ENCODE peak calls at places on chromosomes 7 and 10, in six cellular contexts. E, R, S, Y, N and K are unnamed samples.

GRCh38 chr10:102627446-102628293 is 16.6 kb upstream of the TRIM8 start:
- DNase-seq in E (peak), R (peak), S (no peak), Y (peak), N (peak), K (peak)

GRCh38 chr10:127989481-127989964 is 82.6 kb downstream of the PTPRE start:
- DNase-seq in E (no peak), R (no peak), S (no peak), Y (no peak), N (no peak), K (no peak)

GRCh38 chr7:151794508-151795167 is 82.3 kb downstream of the PRKAG2 start:
- DNase-seq in E (no peak), R (no peak), S (no peak), Y (no peak), N (no peak), K (no peak)

GRCh38 chr10:6407034-6407721 is 172.9 kb downstream of the PRKCQ start:
- DNase-seq in E (no peak), R (no peak), S (no peak), Y (no peak), N (no peak), K (no peak)

GRCh38 chr10:63217120-63217605 is 84.0 kb downstream of the NRBF2 start:
- DNase-seq in E (peak), R (no peak), S (no peak), Y (no peak), N (no peak), K (no peak)

GRCh38 chr10:5814110-5815107 is 1.2 kb upstream of the GDI2 start:
- DNase-seq in E (peak), R (peak), S (no peak), Y (no peak), N (no peak), K (no peak)

GRCh38 chr7:4479367-4480039 is 202.6 kb upstream of the FOXK1 start:
- DNase-seq in E (peak), R (no peak), S (no peak), Y (no peak), N (no peak), K (no peak)

GRCh38 chr7:108875139-108875538 is 305.5 kb downstream of the DNAJB9 start:
- DNase-seq in E (no peak), R (no peak), S (no peak), Y (no peak), N (no peak), K (no peak)

GRCh38 chr7:158614695-158615094 is 27.1 kb upstream of the PTPRN2 start:
- DNase-seq in E (no peak), R (no peak), S (no peak), Y (no peak), N (no peak), K (no peak)

GRCh38 chr7:76216683-76217082 is 15.0 kb downstream of the SRRM3 start:
- DNase-seq in E (no peak), R (no peak), S (no peak), Y (no peak), N (no peak), K (no peak)

GRCh38 chr7:151717415-151717814 is 159.5 kb downstream of the PRKAG2 start:
- DNase-seq in E (no peak), R (no peak), S (peak), Y (no peak), N (peak), K (no peak)

GRCh38 chr7:70710011-70710480 is 421.9 kb upstream of the GALNT17 start:
- DNase-seq in E (peak), R (no peak), S (no peak), Y (no peak), N (no peak), K (no peak)

GRCh38 chr10:14801693-14802092 is 27.0 kb upstream of the FAM107B start:
- DNase-seq in E (no peak), R (peak), S (no peak), Y (peak), N (no peak), K (no peak)

GRCh38 chr10:62492012-62492869 is 118.1 kb downstream of the ZNF365 start:
- DNase-seq in E (peak), R (no peak), S (no peak), Y (no peak), N (no peak), K (no peak)

GRCh38 chr7:121595949-121596692 is 200.0 kb upstream of the FAM3C start:
- DNase-seq in E (no peak), R (no peak), S (no peak), Y (no peak), N (no peak), K (no peak)

GRCh38 chr7:143882611-143883078 is 19.3 kb downstream of the TCAF1 start:
- DNase-seq in E (peak), R (peak), S (peak), Y (peak), N (peak), K (peak)

GRCh38 chr7:130632111-130632510 is 36.4 kb downstream of the COPG2 start:
- DNase-seq in E (no peak), R (no peak), S (no peak), Y (no peak), N (no peak), K (no peak)

GRCh38 chr10:23523251-23523650 is 84.4 kb downstream of the OTUD1 start:
- DNase-seq in E (no peak), R (no peak), S (no peak), Y (no peak), N (no peak), K (no peak)

GRCh38 chr7:107609861-107610260 is 29.8 kb downstream of the BCAP29 start:
- DNase-seq in E (no peak), R (no peak), S (no peak), Y (no peak), N (no peak), K (no peak)

GRCh38 chr7:70738080-70738479 is 393.9 kb upstream of the GALNT17 start:
- DNase-seq in E (peak), R (peak), S (peak), Y (no peak), N (no peak), K (no peak)

GRCh38 chr10:47057471-47057870 is 146.2 kb downstream of the PTPN20 start:
- DNase-seq in E (no peak), R (no peak), S (no peak), Y (no peak), N (no peak), K (no peak)

GRCh38 chr7:73496626-73497025 is 25.5 kb downstream of the BAZ1B start:
- DNase-seq in E (no peak), R (no peak), S (no peak), Y (no peak), N (no peak), K (no peak)

GRCh38 chr7:18590744-18591340 is 95.3 kb downstream of the HDAC9 start:
- DNase-seq in E (peak), R (no peak), S (no peak), Y (no peak), N (no peak), K (no peak)

GRCh38 chr10:8149991-8150390 is 95.5 kb downstream of the GATA3 start:
- DNase-seq in E (no peak), R (no peak), S (no peak), Y (no peak), N (no peak), K (no peak)

GRCh38 chr7:104862719-104863118 is 151.3 kb upstream of the KMT2E start:
- DNase-seq in E (peak), R (no peak), S (no peak), Y (no peak), N (no peak), K (no peak)

GRCh38 chr7:56229631-56230030 is 113.4 kb upstream of the NUPR2 start:
- DNase-seq in E (no peak), R (no peak), S (no peak), Y (no peak), N (no peak), K (no peak)

GRCh38 chr10:27448926-27449325 is 55.2 kb upstream of the RAB18 start:
- DNase-seq in E (no peak), R (no peak), S (no peak), Y (no peak), N (no peak), K (no peak)

GRCh38 chr7:46558482-46559193 is 637.6 kb upstream of the IGFBP3 start:
- DNase-seq in E (peak), R (no peak), S (no peak), Y (peak), N (no peak), K (no peak)

GRCh38 chr7:18940577-18941134 is 176.8 kb downstream of the TWIST1 start:
- DNase-seq in E (no peak), R (no peak), S (no peak), Y (no peak), N (no peak), K (no peak)

GRCh38 chr10:3224241-3224640 is 51.7 kb upstream of the PITRM1 start:
- DNase-seq in E (no peak), R (no peak), S (no peak), Y (no peak), N (no peak), K (no peak)

GRCh38 chr10:80945267-80945880 is 407.7 kb downstream of the SH2D4B start:
- DNase-seq in E (peak), R (no peak), S (no peak), Y (no peak), N (no peak), K (no peak)

GRCh38 chr10:12448729-12449391 is 99.5 kb downstream of the CAMK1D start:
- DNase-seq in E (no peak), R (peak), S (peak), Y (peak), N (no peak), K (no peak)

GRCh38 chr7:141144921-141145629 is 71.2 kb downstream of the TMEM178B start:
- DNase-seq in E (no peak), R (no peak), S (no peak), Y (no peak), N (no peak), K (no peak)

GRCh38 chr7:90262438-90262837 is 17.5 kb downstream of the CFAP69 start:
- DNase-seq in E (peak), R (no peak), S (no peak), Y (no peak), N (no peak), K (no peak)

GRCh38 chr7:135160098-135160857 is 10.2 kb downstream of the CYREN start:
- DNase-seq in E (no peak), R (no peak), S (no peak), Y (no peak), N (no peak), K (no peak)

GRCh38 chr7:135160858-135161653 is 9.5 kb downstream of the CYREN start:
- DNase-seq in E (no peak), R (no peak), S (no peak), Y (no peak), N (no peak), K (no peak)

GRCh38 chr7:135162382-135163001 is 8.0 kb downstream of the CYREN start:
- DNase-seq in E (no peak), R (no peak), S (no peak), Y (no peak), N (no peak), K (no peak)

GRCh38 chr7:135159359-135160087 is 11.0 kb downstream of the CYREN start:
- DNase-seq in E (no peak), R (no peak), S (no peak), Y (no peak), N (no peak), K (no peak)

GRCh38 chr7:135161669-135162068 is 8.8 kb downstream of the CYREN start:
- DNase-seq in E (no peak), R (no peak), S (no peak), Y (no peak), N (no peak), K (no peak)
- H3K27ac ChIP-seq in E (no peak), R (no peak), S (peak), Y (peak), N (peak), K (no peak)

DNA sequence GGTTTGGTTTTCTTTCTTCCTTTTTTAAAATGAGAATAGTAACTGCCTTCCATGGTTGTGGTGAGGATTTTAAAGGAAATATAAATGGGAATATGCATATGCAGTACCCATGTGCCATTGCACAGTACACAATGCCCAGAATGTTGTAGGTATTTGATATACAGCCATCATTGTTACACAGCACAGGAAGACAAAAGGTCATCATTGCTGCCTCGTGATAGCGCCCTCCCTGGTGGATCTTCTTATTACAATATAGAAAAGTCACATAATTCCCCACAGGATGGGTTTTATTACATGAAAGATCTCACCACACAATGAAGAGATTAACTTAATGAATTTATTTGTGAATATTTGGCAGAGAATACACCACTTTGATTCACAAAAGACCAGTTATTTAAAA is 76.5 kb downstream of the PPP1R17 start:
- DNase-seq in E (no peak), R (no peak), S (no peak), Y (no peak), N (no peak), K (no peak)
- TF ChIP-seq CTCF in E (no peak), R (no peak), S (no peak), Y (no peak), N (no peak), K (no peak)

GRCh38 chr10:132417249-132417878 is 20.4 kb downstream of the PWWP2B start:
- DNase-seq in E (no peak), R (no peak), S (no peak), Y (no peak), N (no peak), K (no peak)
- H3K27ac ChIP-seq in E (peak), R (no peak), S (no peak), Y (peak), N (peak), K (no peak)

GRCh38 chr7:31054608-31055273 is 2.6 kb downstream of the ADCYAP1R1 start:
- DNase-seq in E (no peak), R (no peak), S (no peak), Y (no peak), N (no peak), K (no peak)

GRCh38 chr7:31055501-31055900 is 3.4 kb downstream of the ADCYAP1R1 start:
- DNase-seq in E (no peak), R (no peak), S (no peak), Y (no peak), N (no peak), K (no peak)

GRCh38 chr7:31052841-31053601 is 913 bp downstream of the ADCYAP1R1 start:
- DNase-seq in E (no peak), R (no peak), S (no peak), Y (no peak), N (no peak), K (no peak)

GRCh38 chr7:31052504-31052840 is 364 bp downstream of the ADCYAP1R1 start:
- DNase-seq in E (no peak), R (no peak), S (no peak), Y (no peak), N (no peak), K (no peak)

GRCh38 chr7:31053986-31054385 is 1.9 kb downstream of the ADCYAP1R1 start:
- DNase-seq in E (no peak), R (no peak), S (no peak), Y (no peak), N (no peak), K (no peak)
- TF ChIP-seq CTCF in E (no peak), R (no peak), S (no peak), Y (no peak), N (no peak), K (no peak)

GRCh38 chr7:30923009-30923773 is 11.5 kb downstream of the AQP1 start:
- DNase-seq in E (no peak), R (peak), S (peak), Y (peak), N (peak), K (peak)

GRCh38 chr7:30920584-30921539 is 9.2 kb downstream of the AQP1 start:
- DNase-seq in E (peak), R (no peak), S (no peak), Y (peak), N (peak), K (no peak)

GRCh38 chr7:30921540-30921930 is 9.9 kb downstream of the AQP1 start:
- DNase-seq in E (no peak), R (no peak), S (no peak), Y (no peak), N (no peak), K (no peak)

GRCh38 chr7:30922596-30922995 is 10.9 kb downstream of the AQP1 start:
- DNase-seq in E (no peak), R (peak), S (peak), Y (peak), N (peak), K (peak)

GRCh38 chr7:30921951-30922401 is 10.3 kb downstream of the AQP1 start:
- DNase-seq in E (no peak), R (peak), S (no peak), Y (peak), N (peak), K (no peak)
- H3K27ac ChIP-seq in E (no peak), R (no peak), S (peak), Y (peak), N (peak), K (no peak)

DNA sequence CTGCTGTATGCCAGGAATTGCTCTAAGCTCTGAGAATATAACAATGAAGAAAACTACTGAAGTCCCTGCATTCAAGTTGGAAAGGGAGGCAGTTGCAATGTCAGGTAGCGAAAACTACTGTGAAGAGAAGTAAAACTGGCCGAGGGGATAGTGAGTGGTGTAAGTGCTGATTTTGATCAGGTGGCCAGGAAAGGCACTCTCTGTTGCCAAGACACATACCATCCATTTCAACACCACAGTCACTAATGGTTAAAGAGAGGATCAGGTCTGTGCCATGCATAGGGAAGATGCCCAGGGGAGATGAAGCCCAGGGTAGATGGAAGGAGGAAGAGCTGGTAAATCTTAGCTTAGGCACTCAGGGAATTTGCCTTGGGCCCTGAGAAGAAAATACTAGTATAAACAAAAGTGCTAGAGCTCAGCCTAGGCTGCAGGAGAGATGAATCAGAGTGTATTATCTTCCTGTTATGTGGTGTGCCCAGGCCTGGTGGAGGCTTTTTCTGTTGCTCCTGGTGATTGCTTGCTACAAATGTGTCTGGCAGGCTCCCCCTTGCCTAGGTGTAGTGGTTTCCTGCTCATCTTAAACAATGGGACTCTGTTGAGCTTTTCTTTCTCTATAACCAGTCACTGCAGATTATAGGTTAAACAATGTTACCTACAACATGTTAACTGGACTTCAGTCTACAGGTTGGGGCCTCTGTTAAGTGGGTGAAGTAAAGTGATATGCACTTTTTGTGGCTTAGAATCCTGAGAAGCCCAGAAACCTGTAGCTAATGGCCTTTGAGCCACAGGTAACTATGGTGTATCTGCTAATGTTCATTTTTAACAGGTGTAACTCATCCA is 125.5 kb downstream of the LRRC4 start:
- DNase-seq in E (no peak), R (no peak), S (no peak), Y (no peak), N (no peak), K (no peak)
- TF ChIP-seq CTCF in E (no peak), R (no peak), S (no peak), Y (no peak), N (no peak), K (no peak)

GRCh38 chr10:73018632-73019031 is 64.0 kb upstream of the PLA2G12B start:
- DNase-seq in E (no peak), R (no peak), S (no peak), Y (no peak), N (no peak), K (no peak)

GRCh38 chr10:73017955-73018480 is 63.4 kb upstream of the PLA2G12B start:
- DNase-seq in E (no peak), R (no peak), S (no peak), Y (no peak), N (no peak), K (no peak)

GRCh38 chr10:73019100-73019499 is 64.5 kb upstream of the PLA2G12B start:
- DNase-seq in E (no peak), R (no peak), S (no peak), Y (no peak), N (no peak), K (no peak)
- H3K27ac ChIP-seq in E (no peak), R (no peak), S (no peak), Y (no peak), N (no peak), K (no peak)

GRCh38 chr7:156617215-156617614 is 23.4 kb upstream of the RNF32 start:
- DNase-seq in E (no peak), R (no peak), S (no peak), Y (no peak), N (no peak), K (no peak)
- TF ChIP-seq CTCF in E (no peak), R (no peak), S (no peak), Y (no peak), N (no peak), K (no peak)

GRCh38 chr7:99693100-99693426 is 13.3 kb upstream of the CYP3A5 start:
- DNase-seq in E (no peak), R (no peak), S (no peak), Y (no peak), N (no peak), K (no peak)

GRCh38 chr7:99694201-99694911 is 14.6 kb upstream of the CYP3A5 start:
- DNase-seq in E (peak), R (no peak), S (no peak), Y (no peak), N (no peak), K (no peak)

GRCh38 chr7:99694912-99695304 is 15.1 kb upstream of the CYP3A5 start:
- DNase-seq in E (no peak), R (no peak), S (no peak), Y (no peak), N (no peak), K (no peak)

DNA sequence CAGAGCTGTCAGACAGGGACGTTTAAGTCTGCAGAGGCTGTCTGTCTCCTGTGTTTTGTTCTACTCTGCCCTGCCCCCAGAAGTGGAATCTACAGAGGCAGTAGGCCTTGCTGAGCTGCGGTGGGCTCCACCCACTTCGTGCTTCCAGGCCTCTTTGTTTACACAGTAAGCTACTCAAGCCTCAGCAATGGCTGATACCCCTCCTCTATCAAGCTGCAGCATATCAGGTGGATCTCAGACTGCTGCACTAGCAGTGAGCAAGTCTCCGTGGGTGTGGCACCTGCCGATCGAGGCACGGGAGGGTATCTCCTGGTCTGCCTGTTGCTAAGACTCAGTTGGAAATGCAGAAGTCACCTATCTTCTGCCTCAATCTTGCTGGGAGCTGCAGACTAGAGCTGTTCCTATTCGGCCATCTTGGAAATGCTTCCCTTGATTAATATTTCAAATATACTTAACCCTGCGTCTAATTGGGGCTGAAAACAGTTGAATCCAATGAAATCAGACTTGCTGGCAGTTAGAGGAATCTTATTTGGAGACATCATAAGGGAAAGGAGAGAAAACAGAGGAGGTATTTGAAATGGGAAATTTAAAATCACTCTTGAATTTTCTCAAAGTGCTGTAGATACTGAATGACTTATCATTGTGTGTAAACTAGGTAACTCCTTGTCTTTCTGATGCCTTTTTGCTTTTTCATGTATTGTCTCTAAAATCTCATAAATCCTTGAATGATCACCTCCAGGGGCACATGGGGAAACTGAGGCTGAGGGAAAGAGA is 13.8 kb upstream of the CYP3A5 start:
- DNase-seq in E (peak), R (no peak), S (no peak), Y (no peak), N (peak), K (no peak)
- H3K27ac ChIP-seq in E (peak), R (no peak), S (no peak), Y (no peak), N (no peak), K (no peak)